ENCODE peak calls at places on chromosomes 7 and 10, in five cellular contexts. L is GM12878, V is neuronal stem cell, B is tibial nerve, T is endothelial cell of umbilical vein. H is an unnamed sample. For H3K36me3 and H3K4me1, the result is how much of the 10 kb centered on the place peaks cover.

GRCh38 chr10:126663328-126663727 is 7.2 kb downstream of the C10orf90 start:
- DNase-seq in L (no peak), V (no peak), B (peak), T (no peak), H (no peak)

GRCh38 chr10:128044186-128044585 is 82.0 kb downstream of the MKI67 start:
- DNase-seq in L (no peak), V (no peak), B (no peak), T (no peak), H (no peak)

GRCh38 chr7:1882451-1882850 is 212.4 kb downstream of the ELFN1 start:
- DNase-seq in L (no peak), V (no peak), B (no peak), T (no peak), H (no peak)

GRCh38 chr10:49183596-49184542 is 4.3 kb downstream of the TMEM273 start:
- DNase-seq in L (no peak), V (no peak), B (no peak), T (peak), H (no peak)

GRCh38 chr10:132292972-132293415 is 14.8 kb downstream of the STK32C start:
- DNase-seq in L (no peak), V (no peak), B (no peak), T (no peak), H (no peak)

GRCh38 chr7:128867842-128868623 is 5.4 kb downstream of the ATP6V1F start:
- DNase-seq in L (no peak), V (no peak), B (no peak), T (no peak), H (no peak)

GRCh38 chr10:92722349-92722748 is 32.6 kb downstream of the HHEX start:
- DNase-seq in L (no peak), V (no peak), B (no peak), T (no peak), H (no peak)

GRCh38 chr10:49643296-49644034 is 29.6 kb downstream of the CHAT start:
- DNase-seq in L (no peak), V (no peak), B (no peak), T (no peak), H (no peak)

GRCh38 chr7:82044497-82045080 is 274.7 kb upstream of the HGF start:
- DNase-seq in L (no peak), V (peak), B (peak), T (peak), H (no peak)

GRCh38 chr7:120949393-120949799 is 1.2 kb upstream of the ING3 start:
- DNase-seq in L (no peak), V (no peak), B (no peak), T (peak), H (no peak)

GRCh38 chr7:94452257-94452656 is 57.4 kb upstream of the CASD1 start:
- DNase-seq in L (no peak), V (no peak), B (no peak), T (no peak), H (no peak)

GRCh38 chr7:4629287-4629905 is 52.7 kb upstream of the FOXK1 start:
- DNase-seq in L (no peak), V (no peak), B (no peak), T (no peak), H (no peak)

GRCh38 chr7:485188-486081 is 34.2 kb downstream of the PDGFA start:
- DNase-seq in L (no peak), V (no peak), B (no peak), T (no peak), H (no peak)

GRCh38 chr10:119872610-119872859 is at the start of gene MCMBP:
- DNase-seq in L (no peak), V (no peak), B (no peak), T (no peak), H (no peak)

GRCh38 chr10:48556713-48557112 is 48.2 kb downstream of the ARHGAP22 start:
- DNase-seq in L (no peak), V (no peak), B (no peak), T (no peak), H (no peak)

GRCh38 chr10:126373137-126373536 is 15.1 kb downstream of the ADAM12 start:
- DNase-seq in L (no peak), V (no peak), B (no peak), T (no peak), H (no peak)

GRCh38 chr10:71383972-71384687 is 12.6 kb upstream of the CDH23 start:
- DNase-seq in L (no peak), V (peak), B (peak), T (peak), H (peak)

GRCh38 chr7:106617860-106618259 is 43.1 kb downstream of the CCDC71L start:
- DNase-seq in L (no peak), V (no peak), B (no peak), T (no peak), H (no peak)

GRCh38 chr10:63537511-63537910 is 16.3 kb downstream of the REEP3 start:
- DNase-seq in L (no peak), V (no peak), B (no peak), T (no peak), H (no peak)

GRCh38 chr7:137664846-137665245 is 181.9 kb downstream of the DGKI start:
- DNase-seq in L (no peak), V (no peak), B (no peak), T (no peak), H (no peak)

GRCh38 chr7:46291064-46291463 is 370.0 kb upstream of the IGFBP3 start:
- DNase-seq in L (peak), V (no peak), B (no peak), T (no peak), H (no peak)

GRCh38 chr7:76515999-76516443 is 5.7 kb downstream of the UPK3B start:
- DNase-seq in L (no peak), V (no peak), B (peak), T (no peak), H (no peak)

GRCh38 chr7:27875832-27876231 is 135.9 kb downstream of the TAX1BP1 start:
- DNase-seq in L (no peak), V (no peak), B (no peak), T (no peak), H (no peak)

GRCh38 chr7:116542618-116543017 is 17.8 kb downstream of the CAV1 start:
- DNase-seq in L (no peak), V (no peak), B (no peak), T (no peak), H (no peak)

GRCh38 chr7:116541951-116542350 is 17.1 kb downstream of the CAV1 start:
- DNase-seq in L (no peak), V (no peak), B (peak), T (no peak), H (no peak)

GRCh38 chr7:116539879-116540278 is 15.0 kb downstream of the CAV1 start:
- DNase-seq in L (no peak), V (no peak), B (peak), T (no peak), H (no peak)

GRCh38 chr7:116538138-116538537 is 13.3 kb downstream of the CAV1 start:
- DNase-seq in L (no peak), V (no peak), B (no peak), T (no peak), H (no peak)

DNA sequence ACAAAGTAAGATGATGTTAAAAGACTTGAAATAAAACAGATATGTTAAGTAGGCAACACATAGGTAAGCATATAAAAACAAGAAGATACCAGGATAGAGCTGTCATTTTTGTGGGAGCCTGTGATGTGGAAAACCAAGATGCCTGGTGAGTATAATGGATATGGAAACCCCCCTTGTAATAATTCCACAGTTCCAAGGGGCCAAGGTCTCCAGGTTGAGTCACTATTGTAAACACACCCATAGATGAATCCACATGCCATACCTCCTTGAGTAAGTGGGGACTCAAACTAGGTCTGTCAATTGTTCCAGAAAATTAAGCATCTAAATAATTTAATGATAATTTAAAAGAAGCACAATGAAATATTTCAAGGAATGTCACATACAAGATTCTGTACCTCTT is 15.9 kb downstream of the CAV1 start:
- DNase-seq in L (no peak), V (no peak), B (peak), T (no peak), H (no peak)
- H3K36me3 ChIP-seq in L (under half), V (under half), B (under half), T (under half), H (under half)

GRCh38 chr7:26295015-26295414 is 3.4 kb downstream of the SNX10 start:
- DNase-seq in L (no peak), V (no peak), B (no peak), T (no peak), H (no peak)

GRCh38 chr7:26291251-26291650 is 411 bp upstream of the SNX10 start:
- DNase-seq in L (no peak), V (no peak), B (no peak), T (no peak), H (no peak)

GRCh38 chr7:26291699-26292538 is at the start of gene SNX10:
- DNase-seq in L (no peak), V (peak), B (no peak), T (no peak), H (peak)

GRCh38 chr7:26293569-26294308 is 2.1 kb downstream of the SNX10 start:
- DNase-seq in L (peak), V (no peak), B (no peak), T (no peak), H (peak)

DNA sequence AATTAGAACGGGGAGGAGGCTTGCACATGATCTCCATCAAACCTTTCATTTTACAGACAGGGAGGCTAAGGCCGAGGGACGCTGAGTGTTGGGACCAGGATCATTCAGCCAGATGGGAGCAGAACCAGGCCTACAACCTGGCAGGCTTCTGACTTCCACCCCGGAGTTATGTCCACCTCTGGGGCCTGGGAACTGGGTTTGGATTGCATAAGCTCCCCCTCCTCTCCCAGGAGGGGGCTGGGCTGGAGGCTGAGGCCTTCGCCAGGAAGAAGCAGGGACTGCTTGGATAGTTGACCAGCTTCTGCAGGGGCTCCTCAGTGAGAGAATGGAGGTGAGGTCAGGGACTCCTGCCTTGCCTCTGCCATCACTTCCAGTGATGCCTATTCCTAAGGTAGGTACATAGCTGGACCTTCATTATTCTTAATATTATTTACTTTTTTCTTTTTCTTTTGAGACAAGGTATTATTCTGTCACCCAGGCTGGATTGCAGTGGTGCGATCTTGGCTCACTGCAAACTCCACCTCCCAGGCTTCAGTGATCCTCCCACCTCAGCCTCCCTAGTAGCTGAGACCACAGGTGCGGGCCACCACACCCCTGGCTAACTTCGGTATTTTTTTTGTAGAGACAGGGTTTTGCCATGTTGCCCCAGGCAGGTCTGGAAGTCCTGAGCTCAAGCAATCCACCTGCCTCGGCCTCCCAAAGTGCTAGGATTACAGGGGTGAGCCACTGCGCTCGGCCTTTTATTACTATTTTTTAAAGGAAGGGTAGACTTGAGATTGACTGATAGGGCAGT is 1.3 kb downstream of the SNX10 start:
- DNase-seq in L (no peak), V (no peak), B (no peak), T (no peak), H (no peak)
- H3K4me3 ChIP-seq in L (peak), V (no peak), B (no peak), T (no peak), H (peak)

GRCh38 chr7:68729361-68729760 is 868.9 kb upstream of the AUTS2 start:
- DNase-seq in L (no peak), V (no peak), B (no peak), T (no peak), H (no peak)
- H3K4me1 ChIP-seq in L (under half), V (under half), B (under half), T (under half), H (under half)

GRCh38 chr7:32928785-32929184 is 28.5 kb upstream of the FKBP9 start:
- DNase-seq in L (no peak), V (no peak), B (no peak), T (no peak), H (no peak)

GRCh38 chr7:32935558-32935957 is 21.7 kb upstream of the FKBP9 start:
- DNase-seq in L (no peak), V (no peak), B (no peak), T (no peak), H (no peak)

GRCh38 chr7:32929430-32930161 is 27.6 kb upstream of the FKBP9 start:
- DNase-seq in L (no peak), V (no peak), B (no peak), T (no peak), H (no peak)

GRCh38 chr7:32930378-32930777 is 26.9 kb upstream of the FKBP9 start:
- DNase-seq in L (no peak), V (no peak), B (no peak), T (no peak), H (no peak)
- H3K36me3 ChIP-seq in L (under half), V (half or more), B (half or more), T (under half), H (under half)

H was measured in CD4-positive, alpha-beta memory T cell.